ENCODE peak calls at places on chromosomes 16 and 17, in nine cellular contexts. T is transverse colon, I is heart right ventricle, Y is upper lobe of right lung, F is prostate gland, A is astrocyte, G is hepatocyte, O is left ventricle myocardium inferior, M is endodermal cell. N is an unnamed sample. For H3K4me1, the result is how much of the 10 kb centered on the place peaks cover.

GRCh38 chr17:50539762-50540440 is 7.1 kb upstream of the SPATA20 start:
- DNase-seq in T (peak), I (no peak), Y (no peak), F (peak), A (no peak), G (peak), O (no peak), M (peak), N (no peak)

GRCh38 chr16:87369796-87370719 is 13.5 kb downstream of the FBXO31 start:
- DNase-seq in T (no peak), I (peak), Y (no peak), F (no peak), A (no peak), G (no peak), O (peak), M (no peak), N (peak)

GRCh38 chr17:42311240-42312034 is 23.1 kb downstream of the STAT5A start:
- DNase-seq in T (peak), I (peak), Y (peak), F (peak), A (peak), G (peak), O (peak), M (no peak), N (peak)

GRCh38 chr16:990516-991291 is 9.1 kb downstream of the SOX8 start:
- DNase-seq in T (no peak), I (no peak), Y (no peak), F (no peak), A (no peak), G (no peak), O (no peak), M (no peak), N (no peak)

GRCh38 chr16:68283840-68284595 is 19.7 kb downstream of the SLC7A6 start:
- DNase-seq in T (no peak), I (no peak), Y (no peak), F (no peak), A (no peak), G (no peak), O (peak), M (no peak), N (peak)

GRCh38 chr16:31869511-31870201 is 4.0 kb upstream of the ZNF267 start:
- DNase-seq in T (peak), I (no peak), Y (peak), F (no peak), A (peak), G (no peak), O (no peak), M (no peak), N (no peak)

GRCh38 chr16:74667215-74667765 is 613 bp upstream of the RFWD3 start:
- DNase-seq in T (peak), I (peak), Y (no peak), F (no peak), A (peak), G (peak), O (peak), M (peak), N (peak)

GRCh38 chr16:49530396-49530795 is 156.8 kb downstream of the C16orf78 start:
- DNase-seq in T (no peak), I (no peak), Y (no peak), F (no peak), A (no peak), G (no peak), O (no peak), M (no peak), N (no peak)

GRCh38 chr17:72571813-72572396 is 451.1 kb downstream of the SOX9 start:
- DNase-seq in T (no peak), I (no peak), Y (no peak), F (no peak), A (no peak), G (no peak), O (no peak), M (no peak), N (no peak)

GRCh38 chr17:80317706-80317980 is 57.0 kb downstream of the RNF213 start:
- DNase-seq in T (no peak), I (no peak), Y (peak), F (no peak), A (no peak), G (no peak), O (no peak), M (no peak), N (no peak)

GRCh38 chr16:35788381-35788780 is 2329.0 kb downstream of the TP53TG3F start:
- DNase-seq in T (no peak), I (no peak), Y (no peak), F (no peak), A (no peak), G (no peak), O (no peak), M (no peak), N (no peak)

GRCh38 chr16:48279199-48279598 is 31.9 kb upstream of the ABCC11 start:
- DNase-seq in T (no peak), I (no peak), Y (no peak), F (no peak), A (no peak), G (no peak), O (no peak), M (no peak), N (no peak)

GRCh38 chr16:1530883-1531637 is 2.4 kb upstream of the TMEM204 start:
- DNase-seq in T (peak), I (peak), Y (no peak), F (peak), A (no peak), G (peak), O (peak), M (no peak), N (peak)

GRCh38 chr16:50153648-50154368 is 702 bp downstream of the TENT4B start:
- DNase-seq in T (no peak), I (peak), Y (peak), F (peak), A (no peak), G (no peak), O (peak), M (peak), N (peak)

GRCh38 chr17:44219126-44219635 is 294 bp downstream of the UBTF start:
- DNase-seq in T (peak), I (no peak), Y (peak), F (peak), A (no peak), G (peak), O (peak), M (peak), N (peak)

DNA sequence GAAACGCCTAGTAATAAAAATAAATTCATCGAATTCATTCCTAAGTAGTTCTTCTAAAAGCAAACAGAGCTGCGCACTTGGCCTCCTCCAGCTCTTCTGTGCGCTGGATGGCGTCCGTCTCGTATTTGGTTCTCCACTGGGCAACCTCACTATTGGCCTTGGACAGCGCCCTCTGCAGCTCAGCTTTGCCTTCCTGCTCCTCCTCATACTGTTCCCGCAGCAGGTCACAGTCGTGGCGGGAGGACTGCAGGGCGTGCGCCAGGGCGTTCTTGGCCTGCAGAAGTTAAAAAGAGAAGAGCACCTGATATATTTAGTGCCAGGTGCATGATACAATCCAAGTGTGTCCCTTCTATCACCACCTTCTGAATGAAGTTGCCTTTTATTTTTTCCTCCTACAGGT is 21.8 kb downstream of the MYH3 start:
- DNase-seq in T (no peak), I (no peak), Y (no peak), F (no peak), A (no peak), G (no peak), O (no peak), M (peak), N (no peak)
- TF ChIP-seq CTCF in T (no peak), I (no peak), Y (no peak), F (no peak), A (no peak), G (no peak), O (no peak), M (peak), N (no peak)

DNA sequence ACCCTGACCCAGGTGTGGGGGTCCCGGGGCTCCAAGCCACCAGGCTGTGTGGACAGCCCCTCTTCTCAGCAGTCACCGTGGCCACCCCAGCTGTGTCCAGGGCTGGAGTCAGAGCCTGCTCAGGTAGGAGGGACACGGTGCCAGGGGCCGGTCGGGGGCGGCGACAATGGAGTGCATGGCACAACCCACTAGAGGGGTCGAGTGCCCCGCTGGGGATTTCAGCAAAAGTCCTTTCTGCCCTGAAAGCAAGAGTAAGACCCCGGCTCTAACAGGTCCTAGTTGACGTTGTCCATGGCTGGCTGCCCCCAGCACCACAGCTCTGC is 11.3 kb downstream of the UTS2R start:
- DNase-seq in T (no peak), I (no peak), Y (no peak), F (no peak), A (no peak), G (no peak), O (no peak), M (no peak), N (no peak)
- H3K4me1 ChIP-seq in T (under half), I (under half), Y (under half), F (under half), A (under half), G (under half), O (under half), M (under half), N (under half)

GRCh38 chr17:39996789-39997188 is 16.2 kb downstream of the PSMD3 start:
- DNase-seq in T (no peak), I (peak), Y (peak), F (no peak), A (no peak), G (no peak), O (peak), M (no peak), N (peak)

GRCh38 chr17:39994448-39994847 is 13.8 kb downstream of the PSMD3 start:
- DNase-seq in T (no peak), I (no peak), Y (no peak), F (no peak), A (no peak), G (no peak), O (no peak), M (no peak), N (no peak)

GRCh38 chr17:39997543-39997942 is 16.9 kb downstream of the PSMD3 start:
- DNase-seq in T (no peak), I (no peak), Y (no peak), F (no peak), A (no peak), G (no peak), O (no peak), M (no peak), N (no peak)

GRCh38 chr17:39995438-39995837 is 14.8 kb downstream of the PSMD3 start:
- DNase-seq in T (peak), I (no peak), Y (no peak), F (no peak), A (no peak), G (no peak), O (no peak), M (no peak), N (no peak)

GRCh38 chr17:39996162-39996561 is 15.6 kb downstream of the PSMD3 start:
- DNase-seq in T (no peak), I (no peak), Y (no peak), F (no peak), A (no peak), G (no peak), O (no peak), M (no peak), N (no peak)
- H3K27ac ChIP-seq in T (peak), I (no peak), Y (no peak), F (no peak), A (no peak), G (no peak), O (peak), M (no peak), N (no peak)

GRCh38 chr17:5745091-5745820 is 160.9 kb upstream of the NLRP1 start:
- DNase-seq in T (no peak), I (no peak), Y (no peak), F (no peak), A (no peak), G (no peak), O (no peak), M (no peak), N (no peak)

GRCh38 chr17:5741810-5742209 is 157.5 kb upstream of the NLRP1 start:
- DNase-seq in T (no peak), I (no peak), Y (no peak), F (no peak), A (no peak), G (no peak), O (no peak), M (no peak), N (no peak)

GRCh38 chr17:5747964-5748363 is 163.7 kb upstream of the NLRP1 start:
- DNase-seq in T (no peak), I (no peak), Y (no peak), F (no peak), A (no peak), G (no peak), O (no peak), M (no peak), N (no peak)

DNA sequence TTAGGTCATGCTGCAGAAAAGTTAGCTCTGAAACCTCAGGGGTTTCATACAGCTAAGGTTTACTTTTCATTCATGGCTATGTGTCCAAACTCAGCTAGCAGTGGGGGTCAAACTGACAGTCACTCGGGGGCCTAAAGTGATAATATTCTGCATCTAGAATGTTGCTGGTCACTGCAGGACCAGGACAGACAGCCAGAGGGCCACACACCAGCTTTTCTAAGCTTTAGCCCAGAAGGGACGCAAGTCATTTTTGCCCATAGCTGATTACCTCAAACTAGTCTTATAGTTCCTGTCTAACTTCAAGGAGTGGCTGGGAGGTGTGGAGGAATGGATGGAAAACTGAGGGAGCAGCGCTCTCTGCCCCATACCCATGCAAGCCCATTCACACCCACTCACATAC is 163.0 kb upstream of the NLRP1 start:
- DNase-seq in T (no peak), I (no peak), Y (no peak), F (no peak), A (no peak), G (no peak), O (no peak), M (no peak), N (no peak)
- TF ChIP-seq CTCF in T (no peak), I (no peak), Y (no peak), F (no peak), A (no peak), G (no peak), O (no peak), M (peak), N (no peak)

GRCh38 chr17:17783825-17784598 is 52.8 kb downstream of the SREBF1 start:
- DNase-seq in T (peak), I (peak), Y (no peak), F (peak), A (peak), G (peak), O (peak), M (peak), N (peak)
- H3K4me1 ChIP-seq in T (under half), I (under half), Y (under half), F (under half), A (under half), G (under half), O (half or more), M (under half), N (under half)